ENCODE peak calls at places on chromosome 4, in four cellular contexts. Y, U, C and S are unnamed samples.

GRCh38 chr4:8407316-8407715 is 33.2 kb downstream of the ACOX3 start:
- DNase-seq in C (no peak), Y (no peak), U (no peak), S (no peak)

GRCh38 chr4:44493924-44494323 is 45.3 kb upstream of the KCTD8 start:
- DNase-seq in U (no peak), C (no peak), Y (peak; percentile 15), S (peak; percentile 24)

GRCh38 chr4:15963568-15963967 is 593 bp upstream of the FGFBP2 start:
- DNase-seq in U (no peak), Y (no peak), C (no peak), S (no peak)

GRCh38 chr4:87130482-87130881 is 89.9 kb downstream of the KLHL8 start:
- DNase-seq in Y (no peak), C (no peak), U (no peak), S (no peak)

GRCh38 chr4:165580379-165580905 is 201.6 kb downstream of the CPE start:
- DNase-seq in Y (peak; percentile 94), C (no peak), U (peak; percentile 23), S (peak; percentile 88)

GRCh38 chr4:141636077-141636770 is at the start of gene IL15:
- DNase-seq in Y (peak; percentile 58), C (peak; percentile 58), U (no peak), S (peak; percentile 45)

GRCh38 chr4:147831452-147832192 is 99.7 kb downstream of the ARHGAP10 start:
- DNase-seq in Y (peak; percentile 78), U (peak; percentile 45), C (peak; percentile 93), S (peak; percentile 82)

GRCh38 chr4:180909279-180909678 is 1333.9 kb upstream of the TENM3 start:
- DNase-seq in U (no peak), C (peak; percentile 22), Y (peak; percentile 4), S (peak; percentile 32)

GRCh38 chr4:85787133-85787532 is 312.2 kb downstream of the ARHGAP24 start:
- DNase-seq in Y (peak; percentile 94), U (no peak), C (peak; percentile 93), S (peak; percentile 85)

GRCh38 chr4:102116121-102116520 is 229.2 kb downstream of the SLC39A8 start:
- DNase-seq in U (no peak), Y (no peak), C (no peak), S (no peak)

GRCh38 chr4:75605928-75606327 is 24.4 kb downstream of the CDKL2 start:
- DNase-seq in Y (no peak), C (peak; percentile 47), U (no peak), S (no peak)

GRCh38 chr4:94571301-94571700 is 119.6 kb downstream of the PDLIM5 start:
- DNase-seq in U (no peak), Y (no peak), C (no peak), S (no peak)

GRCh38 chr4:3517731-3518510 is 14.3 kb downstream of the LRPAP1 start:
- DNase-seq in U (no peak), C (no peak), Y (no peak), S (no peak)

GRCh38 chr4:6727081-6727942 is 11.3 kb downstream of the BLOC1S4 start:
- DNase-seq in Y (peak; percentile 59), U (no peak), C (no peak), S (peak; percentile 46)

GRCh38 chr4:6892190-6892908 is 17.3 kb upstream of the TBC1D14 start:
- DNase-seq in Y (peak; percentile 73), U (no peak), C (peak; percentile 79), S (peak; percentile 57)

GRCh38 chr4:88054909-88055308 is 47.5 kb downstream of the PKD2 start:
- DNase-seq in U (no peak), Y (peak; percentile 85), C (peak; percentile 72), S (peak; percentile 69)

GRCh38 chr4:3857316-3857926 is 91.2 kb downstream of the ADRA2C start:
- DNase-seq in C (no peak), Y (no peak), U (no peak), S (no peak)

DNA sequence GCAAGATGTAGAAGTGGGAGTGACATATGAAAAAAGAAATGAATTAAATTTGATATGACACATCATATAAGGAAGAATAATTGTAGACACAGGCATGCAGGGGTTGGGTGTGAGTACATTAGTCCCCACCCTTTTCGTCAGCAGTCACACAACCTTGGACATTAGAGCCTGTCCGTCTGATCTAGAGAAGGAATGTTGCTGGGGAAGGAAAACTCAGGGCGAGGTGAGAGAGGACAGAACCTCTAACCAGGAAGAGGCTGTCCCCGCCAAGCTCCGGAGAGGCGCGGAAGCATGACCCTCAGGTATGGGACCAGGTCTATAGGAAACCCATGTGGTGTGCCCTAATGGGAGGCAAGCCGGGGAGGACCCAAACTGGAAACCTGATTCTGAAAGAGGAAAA is 102.1 kb downstream of the RELL1 start:
- DNase-seq in Y (no peak), U (no peak), C (no peak), S (no peak)
- TF ChIP-seq CTCF in Y (no peak), U (no peak), C (no peak), S (no peak)

GRCh38 chr4:150268444-150268843 is 190.2 kb downstream of the DCLK2 start:
- DNase-seq in C (peak; percentile 25), U (no peak), Y (peak; percentile 42), S (no peak)

GRCh38 chr4:150261571-150261970 is 183.3 kb downstream of the DCLK2 start:
- DNase-seq in U (no peak), C (no peak), Y (no peak), S (peak; percentile 38)

GRCh38 chr4:150262611-150263010 is 184.4 kb downstream of the DCLK2 start:
- DNase-seq in U (no peak), Y (no peak), C (no peak), S (no peak)

GRCh38 chr4:150265806-150266205 is 187.6 kb downstream of the DCLK2 start:
- DNase-seq in U (no peak), Y (no peak), C (no peak), S (no peak)

GRCh38 chr4:150264595-150265141 is 186.4 kb downstream of the DCLK2 start:
- DNase-seq in C (no peak), Y (peak; percentile 46), U (no peak), S (no peak)
- H3K4me3 ChIP-seq in C (no peak overlapping the region), Y (no peak overlapping the region), U (no peak overlapping the region), S (no peak overlapping the region)

GRCh38 chr4:121822047-121822446 is 1.6 kb downstream of the CCNA2 start:
- DNase-seq in Y (no peak), U (no peak), C (no peak), S (no peak)

GRCh38 chr4:121823505-121824170 is at the start of gene CCNA2:
- DNase-seq in C (peak; percentile 96), U (peak; percentile 82), Y (peak; percentile 98), S (peak; percentile 96)

GRCh38 chr4:121824950-121825349 is 1.3 kb upstream of the CCNA2 start:
- DNase-seq in U (no peak), Y (no peak), C (no peak), S (no peak)

GRCh38 chr4:121824171-121824527 is 466 bp upstream of the CCNA2 start:
- DNase-seq in U (no peak), C (no peak), Y (no peak), S (no peak)

GRCh38 chr4:121822796-121823504 is 733 bp downstream of the CCNA2 start:
- DNase-seq in U (no peak), Y (peak; percentile 30), C (no peak), S (peak; percentile 11)
- TF ChIP-seq CTCF in U (peak; percentile 16), Y (peak; percentile 36), C (no peak), S (no peak)

DNA sequence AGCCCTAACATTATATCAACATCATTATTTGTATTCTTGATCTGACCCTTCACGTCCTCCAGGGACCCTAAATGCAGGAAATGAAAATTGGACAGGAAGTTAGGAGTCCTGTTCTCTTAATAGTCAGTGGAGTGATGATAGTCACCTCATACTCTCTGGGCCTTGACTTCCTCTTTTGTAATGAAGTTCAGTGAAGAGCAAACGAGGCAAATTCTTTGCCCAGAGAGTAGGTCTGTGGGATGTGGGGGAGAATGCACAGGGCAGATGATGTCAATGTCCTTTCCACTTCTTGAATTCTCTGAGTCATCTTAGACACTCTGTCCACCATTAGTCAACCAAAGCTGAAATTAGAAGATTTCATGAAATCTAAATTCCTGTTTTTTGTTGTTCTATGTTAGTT is 17.1 kb upstream of the GPRIN3 start:
- DNase-seq in Y (peak; percentile 67), U (no peak), C (peak; percentile 0), S (no peak)
- H3K4me3 ChIP-seq in Y (no peak overlapping the region), U (no peak overlapping the region), C (no peak overlapping the region), S (no peak overlapping the region)

GRCh38 chr4:47686294-47686872 is 151.5 kb downstream of the CORIN start:
- DNase-seq in C (peak; percentile 38), U (no peak), Y (peak; percentile 68), S (peak; percentile 32)
- TF ChIP-seq CTCF in C (peak; percentile 71), U (peak; percentile 64), Y (peak; percentile 84), S (peak; percentile 59)

GRCh38 chr4:146650034-146650433 is 11.3 kb downstream of the POU4F2 start:
- DNase-seq in U (no peak), C (no peak), Y (no peak), S (no peak)

GRCh38 chr4:146649232-146649631 is 10.5 kb downstream of the POU4F2 start:
- DNase-seq in U (no peak), C (no peak), Y (no peak), S (no peak)

GRCh38 chr4:146654976-146655761 is 16.5 kb downstream of the POU4F2 start:
- DNase-seq in U (no peak), C (peak; percentile 7), Y (peak; percentile 8), S (peak; percentile 22)

GRCh38 chr4:146654648-146654975 is 15.9 kb downstream of the POU4F2 start:
- DNase-seq in Y (peak; percentile 4), U (no peak), C (no peak), S (no peak)
- H3K4me3 ChIP-seq in Y (peak overlapping the region; percentile 50), U (peak overlapping the region; percentile 48), C (peak overlapping the region; percentile 37), S (peak overlapping the region; percentile 56)

DNA sequence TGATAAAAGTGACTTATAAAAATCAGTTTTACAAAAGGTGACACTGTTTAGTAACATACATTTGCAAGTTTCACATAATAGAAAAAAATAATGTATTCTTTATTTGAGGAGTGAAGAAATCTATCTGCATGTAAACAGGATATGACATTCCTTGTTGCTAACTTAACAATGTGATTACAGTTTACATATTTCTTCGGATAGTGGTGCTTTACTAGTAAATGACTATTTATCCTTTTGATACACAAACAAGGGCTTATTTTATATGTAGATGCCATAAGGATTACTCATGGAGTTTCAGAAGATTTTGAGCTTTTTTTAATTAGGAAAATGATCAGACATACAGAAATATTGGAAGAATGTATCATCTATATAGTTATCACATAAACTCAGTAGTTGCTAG is 126.5 kb downstream of the SLIT2 start:
- DNase-seq in Y (no peak), U (no peak), C (peak; percentile 33), S (no peak)
- TF ChIP-seq CTCF in Y (no peak), U (no peak), C (no peak), S (no peak)

DNA sequence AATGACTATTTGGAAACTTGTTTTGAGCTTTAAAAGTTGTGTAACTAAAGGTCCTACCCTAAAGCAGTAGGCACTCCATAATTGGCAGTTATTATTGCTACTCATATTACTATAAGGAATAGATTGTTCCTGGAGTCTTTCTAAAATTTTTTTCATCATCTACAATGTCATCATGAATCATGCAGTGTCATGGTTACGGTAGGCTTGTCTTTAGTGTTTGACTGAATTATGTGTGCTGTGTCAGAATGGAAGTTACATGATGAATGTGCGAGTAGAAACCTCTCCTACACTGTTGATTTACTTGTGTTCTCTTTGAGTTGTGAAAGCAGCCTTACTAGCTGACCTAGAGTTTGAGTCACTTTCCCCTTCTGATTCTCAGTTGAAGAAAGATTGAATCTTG is 1099.9 kb downstream of the RAPGEF2 start:
- DNase-seq in Y (peak; percentile 6), U (no peak), C (no peak), S (no peak)
- H3K4me3 ChIP-seq in Y (no peak overlapping the region), U (no peak overlapping the region), C (no peak overlapping the region), S (no peak overlapping the region)